ENCODE peak calls at places on chromosomes 7 and 10, in eight cellular contexts. S is heart left ventricle; H is Peyer's patch; X is suprapubic skin; T is HCT116; N is esophagus squamous epithelium; R is left ventricle myocardium inferior; U is CD8-positive, alpha-beta T cell. Q is an unnamed sample.
A peak's percentile ranks its signal among the peaks of the same experiment; 100 is the strongest.

GRCh38 chr7:43198599-43199090 is 86.2 kb downstream of the HECW1 start:
- DNase-seq in S (no peak), H (no peak), X (no peak), T (no peak), N (no peak), R (no peak), U (no peak), Q (no peak)

GRCh38 chr10:59372543-59372942 is 10.2 kb upstream of the FAM13C start:
- DNase-seq in S (no peak), H (no peak), X (no peak), T (no peak), N (no peak), R (no peak), U (no peak), Q (no peak)

GRCh38 chr10:75043256-75044121 is 68.0 kb upstream of the SAMD8 start:
- DNase-seq in S (no peak), H (no peak), X (no peak), T (no peak), N (no peak), R (no peak), U (peak; percentile 39), Q (no peak)

GRCh38 chr7:127504715-127505114 is 80.7 kb downstream of the GCC1 start:
- DNase-seq in S (no peak), H (no peak), X (no peak), T (no peak), N (no peak), R (peak; percentile 26), U (peak; percentile 6), Q (no peak)

GRCh38 chr10:96814264-96814663 is 17.8 kb upstream of the LCOR start:
- DNase-seq in S (no peak), H (no peak), X (no peak), T (peak; percentile 23), N (no peak), R (no peak), U (no peak), Q (peak; percentile 79)

GRCh38 chr7:150971242-150972048 is 6.7 kb downstream of the KCNH2 start:
- DNase-seq in S (peak; percentile 76), H (no peak), X (no peak), T (no peak), N (no peak), R (peak; percentile 52), U (no peak), Q (no peak)

GRCh38 chr7:13907824-13908223 is 81.6 kb downstream of the ETV1 start:
- DNase-seq in S (no peak), H (no peak), X (no peak), T (no peak), N (no peak), R (no peak), U (no peak), Q (no peak)

GRCh38 chr7:90224204-90224603 is 12.7 kb downstream of the STEAP2 start:
- DNase-seq in S (no peak), H (no peak), X (no peak), T (no peak), N (no peak), R (no peak), U (no peak), Q (no peak)

GRCh38 chr10:72561745-72562166 is 64.1 kb downstream of the MICU1 start:
- DNase-seq in S (no peak), H (no peak), X (no peak), T (no peak), N (no peak), R (no peak), U (no peak), Q (no peak)

GRCh38 chr7:121961491-121961890 is 88.5 kb downstream of the PTPRZ1 start:
- DNase-seq in S (no peak), H (no peak), X (no peak), T (no peak), N (no peak), R (no peak), U (no peak), Q (no peak)

GRCh38 chr7:83821866-83822265 is 172.9 kb upstream of the SEMA3E start:
- DNase-seq in S (no peak), H (no peak), X (no peak), T (no peak), N (no peak), R (no peak), U (no peak), Q (no peak)

GRCh38 chr7:30757343-30757695 is 5.4 kb downstream of the INMT start:
- DNase-seq in S (no peak), H (no peak), X (no peak), T (no peak), N (no peak), R (no peak), U (no peak), Q (no peak)

GRCh38 chr10:110845372-110845755 is 26.4 kb upstream of the PDCD4 start:
- DNase-seq in S (no peak), H (peak; percentile 69), X (no peak), T (no peak), N (no peak), R (no peak), U (no peak), Q (no peak)

GRCh38 chr10:76902949-76903348 is 734.7 kb downstream of the KCNMA1 start:
- DNase-seq in S (peak; percentile 59), H (no peak), X (no peak), T (peak; percentile 7), N (no peak), R (peak; percentile 67), U (no peak), Q (no peak)

GRCh38 chr10:79246209-79246581 is 101.1 kb upstream of the PPIF start:
- DNase-seq in S (no peak), H (no peak), X (peak; percentile 88), T (no peak), N (no peak), R (peak; percentile 80), U (no peak), Q (no peak)

GRCh38 chr7:19560111-19560883 is 148.5 kb downstream of the POLR1F start:
- DNase-seq in S (no peak), H (no peak), X (no peak), T (no peak), N (no peak), R (no peak), U (no peak), Q (peak; percentile 35)

GRCh38 chr7:128755075-128755474 is 15.9 kb downstream of the CALU start:
- DNase-seq in S (no peak), H (no peak), X (no peak), T (no peak), N (no peak), R (no peak), U (no peak), Q (no peak)

GRCh38 chr7:87507446-87507845 is 32.0 kb upstream of the ABCB4 start:
- DNase-seq in S (no peak), H (no peak), X (no peak), T (no peak), N (no peak), R (no peak), U (no peak), Q (no peak)

GRCh38 chr10:43278216-43278615 is 11.4 kb upstream of the RASGEF1A start:
- DNase-seq in S (no peak), H (no peak), X (no peak), T (no peak), N (no peak), R (no peak), U (no peak), Q (no peak)

GRCh38 chr10:87177-88080 is 38.3 kb upstream of the TUBB8 start:
- DNase-seq in S (no peak), H (no peak), X (no peak), T (no peak), N (no peak), R (no peak), U (no peak), Q (no peak)

GRCh38 chr7:37495574-37496184 is 47.0 kb upstream of the ELMO1 start:
- DNase-seq in S (no peak), H (no peak), X (no peak), T (no peak), N (no peak), R (no peak), U (no peak), Q (no peak)

GRCh38 chr7:148436135-148436534 is 154.4 kb upstream of the C7orf33 start:
- DNase-seq in S (no peak), H (no peak), X (no peak), T (no peak), N (no peak), R (no peak), U (no peak), Q (no peak)

GRCh38 chr7:132865366-132865765 is 216.5 kb downstream of the CHCHD3 start:
- DNase-seq in S (peak; percentile 52), H (no peak), X (no peak), T (no peak), N (no peak), R (peak; percentile 15), U (no peak), Q (no peak)

GRCh38 chr7:78760620-78761355 is 692.7 kb downstream of the MAGI2 start:
- DNase-seq in S (no peak), H (no peak), X (no peak), T (no peak), N (no peak), R (no peak), U (no peak), Q (peak; percentile 39)

DNA sequence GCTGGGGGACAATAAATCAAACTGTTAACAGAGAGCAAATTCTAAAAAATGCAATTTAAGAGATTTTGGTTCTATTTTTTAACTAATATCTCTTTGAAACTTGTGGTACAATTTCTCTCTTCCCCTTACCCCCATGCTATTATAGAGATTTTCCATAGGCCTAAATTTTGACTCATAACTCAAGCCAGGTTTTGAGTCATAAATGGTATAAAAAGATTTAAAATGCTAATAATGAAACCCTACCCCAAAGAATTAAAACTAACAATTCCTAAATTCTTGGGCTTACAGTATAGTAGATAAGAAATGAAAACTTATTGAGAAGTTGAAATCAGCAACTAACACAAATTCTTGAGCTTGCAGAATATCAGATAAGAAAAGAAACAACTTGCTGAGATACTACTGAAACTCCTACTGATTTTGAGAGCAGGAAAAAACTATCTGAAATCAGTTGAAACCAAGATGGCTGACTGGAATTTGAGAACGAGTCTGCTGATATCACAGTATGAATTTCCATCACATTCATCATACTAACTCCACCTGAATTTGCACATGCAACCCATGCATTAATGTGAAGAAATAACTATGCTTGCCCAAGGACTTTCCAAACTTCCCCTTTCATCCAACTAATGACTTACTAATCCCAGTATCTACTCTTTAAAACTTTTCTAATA is 36.4 kb downstream of the POT1 start:
- DNase-seq in S (no peak), H (no peak), X (no peak), T (no peak), N (no peak), R (no peak), U (no peak), Q (no peak)
- H3K36me3 ChIP-seq in S (peaks cover 61% of the 10 kb centered on the region), H (peaks cover 4% of the 10 kb centered on the region), X (peaks cover 30% of the 10 kb centered on the region), T (peaks cover 5% of the 10 kb centered on the region), N (peaks cover 4% of the 10 kb centered on the region), R (peaks cover 44% of the 10 kb centered on the region), U (peaks cover 4% of the 10 kb centered on the region), Q (no peaks in the 10 kb centered on the region)

GRCh38 chr7:8152489-8153192 is 109.3 kb downstream of the ICA1 start:
- DNase-seq in S (no peak), H (no peak), X (no peak), T (no peak), N (no peak), R (no peak), U (no peak), Q (no peak)
- H3K4me3 ChIP-seq in S (no peak overlapping the region), H (no peak overlapping the region), X (no peak overlapping the region), T (no peak overlapping the region), N (no peak overlapping the region), R (no peak overlapping the region), U (no peak overlapping the region), Q (no peak overlapping the region)

GRCh38 chr10:133379152-133379800 is at the start of gene PAOX:
- DNase-seq in S (peak; percentile 83), H (peak; percentile 80), X (no peak), T (no peak), N (no peak), R (peak; percentile 74), U (peak; percentile 59), Q (no peak)
- H3K27me3 ChIP-seq in S (no peaks in the 10 kb centered on the region), H (no peaks in the 10 kb centered on the region), X (no peaks in the 10 kb centered on the region), T (no peaks in the 10 kb centered on the region), N (no peaks in the 10 kb centered on the region), R (no peaks in the 10 kb centered on the region), U (no peaks in the 10 kb centered on the region), Q (no peaks in the 10 kb centered on the region)

GRCh38 chr10:30026080-30026479 is 33.3 kb downstream of the JCAD start:
- DNase-seq in S (no peak), H (no peak), X (no peak), T (no peak), N (no peak), R (no peak), U (no peak), Q (no peak)
- H3K36me3 ChIP-seq in S (peaks cover 52% of the 10 kb centered on the region), H (no peaks in the 10 kb centered on the region), X (no peaks in the 10 kb centered on the region), T (peaks cover 12% of the 10 kb centered on the region), N (no peaks in the 10 kb centered on the region), R (peaks cover 8% of the 10 kb centered on the region), U (no peaks in the 10 kb centered on the region), Q (no peaks in the 10 kb centered on the region)